ENCODE peak calls at places on chromosomes 5 and 9, in seven cellular contexts. W is HAP-1; K is testis; C is fibroblast of lung; M is mammary epithelial cell; A is hepatocyte; Y is CD8-positive, alpha-beta T cell. E is an unnamed sample.

GRCh38 chr5:6491548-6492290 is 43.1 kb downstream of the UBE2QL1 start:
- DNase-seq in C (no peak), K (no peak), M (no peak), W (no peak), A (no peak), Y (no peak), E (no peak)

GRCh38 chr5:172772112-172772906 is 1.3 kb upstream of the DUSP1 start:
- DNase-seq in A (peak; percentile 96), K (peak; percentile 82), M (peak; percentile 83), C (peak; percentile 97), Y (peak; percentile 93), W (peak; percentile 87), E (peak; percentile 93)

GRCh38 chr9:5630038-5630507 is 1.2 kb downstream of the RIC1 start:
- DNase-seq in K (no peak), W (no peak), Y (no peak), M (peak; percentile 53), A (peak; percentile 30), C (peak; percentile 62), E (peak; percentile 58)

GRCh38 chr5:96324708-96325107 is 108.3 kb downstream of the PCSK1 start:
- DNase-seq in W (no peak), C (peak; percentile 91), K (no peak), A (no peak), M (peak; percentile 87), Y (no peak), E (no peak)

GRCh38 chr9:5714501-5715401 is 85.8 kb downstream of the RIC1 start:
- DNase-seq in Y (no peak), C (peak; percentile 43), A (peak; percentile 19), M (peak; percentile 49), W (no peak), K (no peak), E (peak; percentile 8)

GRCh38 chr9:110954822-110955291 is 83.4 kb downstream of the LPAR1 start:
- DNase-seq in W (no peak), A (no peak), Y (no peak), C (peak; percentile 73), K (no peak), M (no peak), E (no peak)

GRCh38 chr5:83891261-83891660 is 170.6 kb upstream of the HAPLN1 start:
- DNase-seq in Y (no peak), A (no peak), W (no peak), M (no peak), K (no peak), C (peak; percentile 11), E (no peak)

GRCh38 chr9:1049641-1050040 is 516 bp upstream of the DMRT2 start:
- DNase-seq in M (no peak), W (no peak), A (no peak), K (no peak), Y (no peak), C (no peak), E (peak; percentile 7)

GRCh38 chr5:150155258-150156032 is at the start of gene PDGFRB:
- DNase-seq in A (peak; percentile 89), C (peak; percentile 94), M (no peak), Y (peak; percentile 68), K (peak; percentile 87), W (peak; percentile 38), E (no peak)

GRCh38 chr5:60259730-60260129 is 366.2 kb upstream of the PDE4D start:
- DNase-seq in M (no peak), K (no peak), A (no peak), C (no peak), Y (no peak), W (no peak), E (no peak)

GRCh38 chr5:88364991-88365390 is 96.3 kb upstream of the TMEM161B start:
- DNase-seq in M (no peak), Y (no peak), C (no peak), A (no peak), K (peak; percentile 27), W (no peak), E (no peak)

GRCh38 chr5:53256746-53257145 is 147.2 kb upstream of the MOCS2 start:
- DNase-seq in K (no peak), W (no peak), A (peak; percentile 28), M (peak; percentile 87), Y (no peak), C (peak; percentile 23), E (no peak)

GRCh38 chr9:35820076-35820475 is 5.2 kb upstream of the HINT2 start:
- DNase-seq in M (peak; percentile 61), A (no peak), C (peak; percentile 55), Y (no peak), K (no peak), W (no peak), E (no peak)

GRCh38 chr5:10111575-10111974 is 138.1 kb downstream of the ATPSCKMT start:
- DNase-seq in C (peak; percentile 51), K (peak; percentile 24), A (peak; percentile 69), Y (no peak), W (peak; percentile 61), M (peak; percentile 33), E (peak; percentile 31)

GRCh38 chr9:61669352-61669751 is 479.5 kb downstream of the SPATA31A7 start:
- DNase-seq in C (no peak), Y (no peak), K (peak; percentile 8), A (no peak), M (no peak), W (no peak), E (no peak)

GRCh38 chr9:61671276-61671973 is 481.6 kb downstream of the SPATA31A7 start:
- DNase-seq in Y (no peak), W (no peak), K (peak; percentile 20), C (no peak), M (no peak), A (no peak), E (no peak)

GRCh38 chr9:61668846-61669245 is 479.0 kb downstream of the SPATA31A7 start:
- DNase-seq in A (no peak), Y (no peak), K (no peak), W (no peak), M (no peak), C (no peak), E (no peak)

GRCh38 chr9:61673247-61673646 is 483.4 kb downstream of the SPATA31A7 start:
- DNase-seq in Y (no peak), W (no peak), M (no peak), C (no peak), A (no peak), K (no peak), E (no peak)

GRCh38 chr9:61670616-61671015 is 480.8 kb downstream of the SPATA31A7 start:
- DNase-seq in K (peak; percentile 6), A (no peak), C (no peak), M (no peak), W (no peak), Y (no peak), E (no peak)
- H3K9me3 ChIP-seq in K (no peaks in the 10 kb centered on the region), A (no peaks in the 10 kb centered on the region), C (no peaks in the 10 kb centered on the region), M (peaks cover 45% of the 10 kb centered on the region), W (no peaks in the 10 kb centered on the region), Y (no peaks in the 10 kb centered on the region), E (peaks cover 4% of the 10 kb centered on the region)

GRCh38 chr5:178984145-178985072 is 10.7 kb downstream of the GRM6 start:
- DNase-seq in M (no peak), W (no peak), K (no peak), A (no peak), C (no peak), Y (no peak), E (no peak)

GRCh38 chr5:178989311-178989710 is 5.8 kb downstream of the GRM6 start:
- DNase-seq in K (no peak), A (no peak), M (no peak), Y (no peak), C (no peak), W (no peak), E (no peak)

GRCh38 chr5:178988436-178989220 is 6.5 kb downstream of the GRM6 start:
- DNase-seq in C (no peak), Y (no peak), A (no peak), W (no peak), M (no peak), K (no peak), E (no peak)

GRCh38 chr5:178983728-178984127 is 11.4 kb downstream of the GRM6 start:
- DNase-seq in K (no peak), W (no peak), M (no peak), C (no peak), A (no peak), Y (no peak), E (no peak)

DNA sequence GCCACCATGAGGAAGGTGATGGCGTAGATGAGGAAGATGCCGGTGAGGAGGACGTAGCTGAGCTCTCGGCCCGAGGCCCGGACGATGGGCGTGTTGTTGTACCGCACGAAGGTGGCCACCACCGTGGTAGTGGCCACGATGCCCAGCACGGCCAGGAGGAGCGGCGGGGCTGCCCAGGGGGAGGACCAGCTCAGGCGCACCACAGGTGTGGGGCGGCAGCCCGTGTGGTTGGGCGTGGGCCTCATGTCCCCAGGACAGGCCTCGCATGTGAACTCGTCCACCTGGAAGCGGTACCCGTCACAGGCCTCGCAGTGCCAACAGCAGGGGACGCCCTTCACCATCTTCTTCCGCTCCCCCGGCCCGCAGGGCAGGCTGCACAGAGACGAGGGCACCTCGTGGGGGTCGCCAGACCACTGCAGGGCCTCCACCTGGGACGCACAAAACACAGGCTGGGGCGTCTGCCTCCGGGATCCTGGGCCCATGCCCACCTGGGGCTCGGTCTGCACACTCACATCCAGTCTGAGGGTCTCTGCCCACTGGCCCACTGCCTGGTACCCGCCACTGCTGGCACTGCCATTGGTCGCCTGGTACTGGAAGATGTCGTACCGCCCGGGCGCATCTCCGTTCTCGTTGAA is 8.7 kb downstream of the GRM6 start:
- DNase-seq in W (no peak), C (no peak), K (no peak), M (no peak), Y (no peak), A (no peak), E (no peak)
- H3K9me3 ChIP-seq in W (no peaks in the 10 kb centered on the region), C (no peaks in the 10 kb centered on the region), K (no peaks in the 10 kb centered on the region), M (peaks cover 56% of the 10 kb centered on the region), Y (no peaks in the 10 kb centered on the region), A (no peaks in the 10 kb centered on the region), E (peaks cover 4% of the 10 kb centered on the region)

GRCh38 chr5:27158171-27158570 is 119.8 kb upstream of the CDH9 start:
- DNase-seq in W (no peak), Y (no peak), M (peak; percentile 51), C (no peak), K (no peak), A (no peak), E (no peak)

GRCh38 chr5:27158775-27159174 is 120.4 kb upstream of the CDH9 start:
- DNase-seq in W (no peak), Y (no peak), M (peak; percentile 47), C (no peak), K (no peak), A (no peak), E (no peak)
- H3K9me3 ChIP-seq in W (peaks cover 21% of the 10 kb centered on the region), Y (no peaks in the 10 kb centered on the region), M (peaks cover 12% of the 10 kb centered on the region), C (no peaks in the 10 kb centered on the region), K (no peaks in the 10 kb centered on the region), A (no peaks in the 10 kb centered on the region), E (no peaks in the 10 kb centered on the region)

DNA sequence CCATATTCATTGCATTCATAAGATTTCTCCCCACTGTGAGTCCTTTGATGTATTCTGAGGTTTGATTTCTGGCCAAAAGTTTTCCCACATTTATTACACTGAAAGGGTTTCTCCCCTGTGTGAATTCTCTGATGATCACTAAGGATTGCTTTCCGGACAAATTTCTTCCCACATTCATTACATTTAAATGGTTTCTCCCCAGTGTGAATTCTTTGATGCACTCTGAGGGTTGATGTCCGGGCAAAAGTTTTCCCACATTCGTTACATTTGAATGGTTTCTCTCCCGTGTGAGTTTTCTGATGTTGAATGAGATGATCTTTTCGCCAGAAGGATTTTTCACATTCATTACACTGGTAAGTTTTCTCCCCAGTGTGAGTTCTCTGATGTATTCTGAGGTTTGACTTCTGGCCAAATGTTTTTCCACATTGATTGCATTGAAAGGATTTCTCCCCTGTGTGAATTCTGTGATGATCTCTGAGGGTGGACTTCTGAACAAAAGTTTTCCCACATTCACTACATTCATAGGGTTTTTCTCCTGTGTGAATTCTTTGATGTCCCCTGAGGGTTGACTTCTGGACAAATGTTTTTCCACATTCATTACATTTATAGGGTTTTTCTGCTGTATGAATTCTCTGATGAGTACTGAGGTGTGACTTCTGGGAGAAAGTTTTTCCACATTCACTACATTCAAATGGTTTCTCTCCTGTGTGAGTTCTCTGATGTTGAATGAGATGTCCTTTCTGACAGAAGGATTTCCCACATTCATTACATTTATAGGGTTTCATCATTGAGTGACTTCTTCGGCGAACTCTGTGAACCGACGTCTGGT is 18.8 kb downstream of the ZNF510 start:
- DNase-seq in K (no peak), Y (no peak), W (no peak), A (no peak), C (peak; percentile 26), M (no peak), E (no peak)
- H3K9me3 ChIP-seq in K (no peaks in the 10 kb centered on the region), Y (peaks cover 64% of the 10 kb centered on the region), W (peaks cover 12% of the 10 kb centered on the region), A (peaks cover 86% of the 10 kb centered on the region), C (peaks cover 12% of the 10 kb centered on the region), M (peaks cover 77% of the 10 kb centered on the region), E (peaks cover 6% of the 10 kb centered on the region)